ENCODE peak calls at places on chromosomes 13 and 19, in six cellular contexts. L is colonic mucosa, W is OCI-LY7, A is foreskin keratinocyte, E is tibial artery, I is cardiac muscle cell. U is an unnamed sample.

GRCh38 chr13:105627270-105627669 is 908.2 kb downstream of the EFNB2 start:
- DNase-seq in L (no peak), W (no peak), A (no peak), E (no peak), I (no peak), U (no peak)

GRCh38 chr19:40219721-40220276 is 1.6 kb upstream of the TTC9B start:
- DNase-seq in L (no peak), W (no peak), A (peak), E (no peak), I (no peak), U (peak)

GRCh38 chr13:40315416-40316064 is 350.9 kb downstream of the FOXO1 start:
- DNase-seq in L (no peak), W (peak), A (peak), E (no peak), I (no peak), U (no peak)

GRCh38 chr19:51531349-51532315 is at the start of gene SIGLEC6:
- DNase-seq in L (peak), W (peak), A (no peak), E (peak), I (no peak), U (no peak)

GRCh38 chr13:113464476-113464875 is 11.2 kb upstream of the ADPRHL1 start:
- DNase-seq in L (no peak), W (no peak), A (no peak), E (no peak), I (no peak), U (no peak)

GRCh38 chr13:40101708-40102359 is 446.4 kb downstream of the COG6 start:
- DNase-seq in L (no peak), W (peak), A (no peak), E (no peak), I (no peak), U (no peak)

GRCh38 chr13:20616059-20616797 is 49.3 kb downstream of the IFT88 start:
- DNase-seq in L (no peak), W (no peak), A (peak), E (no peak), I (no peak), U (peak)

GRCh38 chr13:91623151-91623550 is 224.7 kb downstream of the GPC5 start:
- DNase-seq in L (no peak), W (no peak), A (no peak), E (no peak), I (no peak), U (no peak)

GRCh38 chr19:49952906-49953305 is 8.1 kb downstream of the SIGLEC11 start:
- DNase-seq in L (no peak), W (no peak), A (no peak), E (no peak), I (no peak), U (no peak)

GRCh38 chr13:34025746-34026145 is 207.8 kb downstream of the RFC3 start:
- DNase-seq in L (no peak), W (no peak), A (no peak), E (no peak), I (no peak), U (peak)

GRCh38 chr13:113453962-113454361 is 674 bp upstream of the ADPRHL1 start:
- DNase-seq in L (no peak), W (no peak), A (no peak), E (no peak), I (no peak), U (no peak)

GRCh38 chr19:32691952-32692726 is 518 bp downstream of the NUDT19 start:
- DNase-seq in L (peak), W (peak), A (peak), E (peak), I (no peak), U (peak)

GRCh38 chr19:33175886-33176669 is 18.1 kb upstream of the LRP3 start:
- DNase-seq in L (no peak), W (peak), A (no peak), E (no peak), I (peak), U (peak)

GRCh38 chr13:76336889-76337844 is 549.0 kb downstream of the KCTD12 start:
- DNase-seq in L (no peak), W (no peak), A (no peak), E (no peak), I (no peak), U (peak)

GRCh38 chr19:17735410-17735809 is 15.9 kb upstream of the FCHO1 start:
- DNase-seq in L (no peak), W (no peak), A (no peak), E (no peak), I (no peak), U (no peak)

GRCh38 chr19:29120471-29120870 is 92.5 kb downstream of the UQCRFS1 start:
- DNase-seq in L (no peak), W (no peak), A (no peak), E (no peak), I (no peak), U (no peak)

GRCh38 chr19:16355293-16356043 is 30.8 kb downstream of the KLF2 start:
- DNase-seq in L (no peak), W (no peak), A (no peak), E (no peak), I (no peak), U (no peak)

GRCh38 chr13:105773887-105774538 is 761.4 kb downstream of the EFNB2 start:
- DNase-seq in L (no peak), W (no peak), A (peak), E (no peak), I (no peak), U (no peak)

GRCh38 chr19:2016041-2016807 is 710 bp upstream of the BTBD2 start:
- DNase-seq in L (peak), W (peak), A (peak), E (peak), I (peak), U (peak)

GRCh38 chr19:18771328-18772242 is 19.5 kb downstream of the COMP start:
- DNase-seq in L (no peak), W (peak), A (no peak), E (no peak), I (peak), U (no peak)

GRCh38 chr13:60226507-60226906 is 62.8 kb upstream of the DIAPH3 start:
- DNase-seq in L (no peak), W (peak), A (peak), E (no peak), I (peak), U (peak)

GRCh38 chr19:56477429-56478338 is 539 bp upstream of the ZNF667 start:
- DNase-seq in L (peak), W (no peak), A (peak), E (peak), I (peak), U (peak)

GRCh38 chr13:42547615-42548014 is 26.3 kb upstream of the TNFSF11 start:
- DNase-seq in L (no peak), W (no peak), A (no peak), E (no peak), I (no peak), U (no peak)

GRCh38 chr19:32599736-32600157 is 18.8 kb downstream of the PDCD5 start:
- DNase-seq in L (peak), W (peak), A (no peak), E (no peak), I (peak), U (peak)

GRCh38 chr19:29277107-29277506 is 64.2 kb upstream of the UQCRFS1 start:
- DNase-seq in L (no peak), W (peak), A (no peak), E (no peak), I (peak), U (peak)

GRCh38 chr13:103852036-103852435 is 785.8 kb upstream of the SLC10A2 start:
- DNase-seq in L (no peak), W (no peak), A (no peak), E (no peak), I (peak), U (no peak)

DNA sequence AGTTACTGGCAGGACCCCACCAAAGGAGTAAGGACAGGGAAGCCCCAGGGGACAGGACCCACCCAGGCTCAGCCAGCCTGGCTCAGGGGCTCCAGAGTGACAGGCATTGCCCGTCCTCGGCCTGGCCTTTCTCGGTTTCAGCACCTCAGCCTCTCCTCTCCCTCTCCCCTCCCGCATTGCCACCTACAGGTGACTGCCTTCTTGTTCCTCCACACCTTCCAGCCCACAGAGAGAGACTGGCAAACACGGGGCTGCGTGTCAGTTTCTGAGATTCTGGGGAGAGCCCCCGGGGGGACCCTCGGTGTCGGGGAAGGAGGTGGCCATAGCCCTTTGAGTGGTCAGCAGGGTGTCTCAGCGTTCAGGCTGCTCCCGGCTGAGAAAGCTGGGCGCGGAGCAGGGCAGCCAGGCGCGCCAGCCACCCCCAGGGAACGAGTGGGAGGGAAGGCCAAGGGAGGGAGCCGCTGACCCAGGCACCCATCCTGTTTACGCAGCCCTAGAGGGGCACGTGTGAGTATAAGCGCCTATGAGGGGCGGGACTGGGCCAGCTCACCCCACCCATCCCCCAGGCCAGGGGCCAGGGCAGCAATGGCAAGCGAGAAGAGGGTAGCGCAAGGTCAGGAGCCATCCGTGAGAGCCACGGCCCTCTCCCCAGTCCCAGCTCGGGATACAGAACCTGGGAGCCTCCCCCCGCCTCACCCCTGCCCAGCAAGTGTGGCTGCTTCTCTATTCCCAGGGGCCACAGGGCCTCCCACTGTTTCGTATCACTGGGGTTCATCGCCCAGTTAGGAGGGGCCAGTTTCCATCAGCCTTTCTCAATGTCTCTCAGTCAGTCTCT is 743 bp upstream of the DMKN start:
- DNase-seq in L (no peak), W (no peak), A (no peak), E (no peak), I (peak), U (peak)
- TF ChIP-seq CTCF in L (no peak), W (peak), A (peak), E (no peak), I (no peak), U (no peak)

GRCh38 chr19:47881757-47882156 is 4.4 kb downstream of the SULT2A1 start:
- DNase-seq in L (no peak), W (no peak), A (no peak), E (no peak), I (no peak), U (no peak)
- TF ChIP-seq CTCF in L (no peak), W (no peak), A (no peak), E (no peak), I (no peak), U (no peak)

GRCh38 chr19:41408256-41408655 is 10.6 kb downstream of the BCKDHA start:
- DNase-seq in L (no peak), W (peak), A (no peak), E (no peak), I (no peak), U (no peak)
- TF ChIP-seq CTCF in L (no peak), W (peak), A (no peak), E (no peak), I (no peak), U (no peak)

GRCh38 chr13:82758056-82758455 is 1124.2 kb downstream of the SLITRK1 start:
- DNase-seq in L (no peak), W (no peak), A (no peak), E (no peak), I (peak), U (peak)
- TF ChIP-seq CTCF in L (no peak), W (peak), A (peak), E (no peak), I (peak), U (peak)

GRCh38 chr19:44807652-44808462 is 1.0 kb upstream of the BCAM start:
- DNase-seq in L (peak), W (peak), A (no peak), E (no peak), I (peak), U (peak)
- TF ChIP-seq CTCF in L (peak), W (peak), A (peak), E (peak), I (peak), U (peak)

GRCh38 chr13:36453518-36453917 is 21.2 kb downstream of the CCNA1 start:
- DNase-seq in L (no peak), W (peak), A (no peak), E (no peak), I (peak), U (peak)
- TF ChIP-seq CTCF in L (no peak), W (peak), A (peak), E (no peak), I (peak), U (peak)

U was measured in fibroblast of the aortic adventitia.